ENCODE peak calls at places on chromosomes 2 and 18, in seven cellular contexts. J is K562, Y is SK-N-SH, K is HCT116, X is HepG2, I is H1, U is GM12878. B is an unnamed sample.

GRCh38 chr2:200627110-200627770 is 41.4 kb downstream of the AOX1 start:
- DNase-seq in J (no peak), Y (no peak), K (no peak), X (no peak), I (no peak), U (no peak), B (no peak)

GRCh38 chr2:71564361-71564760 is 111.0 kb downstream of the DYSF start:
- DNase-seq in J (no peak), Y (no peak), K (no peak), X (no peak), I (no peak), U (no peak), B (no peak)

GRCh38 chr18:69648486-69648885 is 247.8 kb downstream of the DOK6 start:
- DNase-seq in J (no peak), Y (no peak), K (no peak), X (peak), I (no peak), U (no peak), B (no peak)

GRCh38 chr18:1593091-1593490 is 688.4 kb downstream of the ADCYAP1 start:
- DNase-seq in J (no peak), Y (no peak), K (no peak), X (no peak), I (no peak), U (no peak), B (no peak)

GRCh38 chr2:174585657-174586056 is 11.9 kb downstream of the WIPF1 start:
- DNase-seq in J (no peak), Y (no peak), K (no peak), X (no peak), I (no peak), U (no peak), B (no peak)

GRCh38 chr2:26679857-26680256 is 12.7 kb upstream of the KCNK3 start:
- DNase-seq in J (no peak), Y (no peak), K (no peak), X (no peak), I (no peak), U (no peak), B (no peak)

GRCh38 chr18:12321331-12321730 is 13.3 kb downstream of the TUBB6 start:
- DNase-seq in J (no peak), Y (no peak), K (no peak), X (no peak), I (no peak), U (no peak), B (no peak)

GRCh38 chr18:79877163-79878091 is 74.0 kb downstream of the SLC66A2 start:
- DNase-seq in J (no peak), Y (peak), K (no peak), X (no peak), I (no peak), U (no peak), B (no peak)

GRCh38 chr2:69770193-69770702 is 28.3 kb downstream of the ANXA4 start:
- DNase-seq in J (peak), Y (no peak), K (peak), X (peak), I (no peak), U (no peak), B (peak)

GRCh38 chr18:29321561-29321960 is 1144.6 kb upstream of the CDH2 start:
- DNase-seq in J (no peak), Y (no peak), K (no peak), X (no peak), I (no peak), U (no peak), B (no peak)

GRCh38 chr18:23784811-23785245 is 95.6 kb downstream of the LAMA3 start:
- DNase-seq in J (no peak), Y (no peak), K (no peak), X (no peak), I (no peak), U (no peak), B (no peak)

GRCh38 chr2:71792926-71793761 is 339.8 kb downstream of the DYSF start:
- DNase-seq in J (no peak), Y (no peak), K (no peak), X (peak), I (no peak), U (no peak), B (no peak)

GRCh38 chr2:8515864-8516533 is 165.9 kb upstream of the ID2 start:
- DNase-seq in J (no peak), Y (no peak), K (no peak), X (no peak), I (no peak), U (peak), B (no peak)

GRCh38 chr2:112075490-112076260 is 20.6 kb downstream of the TMEM87B start:
- DNase-seq in J (no peak), Y (no peak), K (no peak), X (no peak), I (no peak), U (no peak), B (no peak)

GRCh38 chr18:48913201-48913600 is 37.6 kb downstream of the SMAD7 start:
- DNase-seq in J (no peak), Y (no peak), K (no peak), X (no peak), I (no peak), U (no peak), B (no peak)

GRCh38 chr2:219512524-219513216 is 1.6 kb upstream of the ASIC4 start:
- DNase-seq in J (no peak), Y (peak), K (no peak), X (no peak), I (no peak), U (no peak), B (no peak)

GRCh38 chr2:134398300-134398699 is 144.4 kb downstream of the MGAT5 start:
- DNase-seq in J (no peak), Y (no peak), K (no peak), X (no peak), I (no peak), U (no peak), B (no peak)

GRCh38 chr2:30862054-30862651 is 54.9 kb upstream of the CAPN13 start:
- DNase-seq in J (peak), Y (peak), K (peak), X (peak), I (peak), U (no peak), B (peak)

GRCh38 chr18:62634991-62635630 is 80.2 kb upstream of the PHLPP1 start:
- DNase-seq in J (no peak), Y (no peak), K (no peak), X (peak), I (no peak), U (no peak), B (no peak)

GRCh38 chr2:80222644-80223043 is 81.9 kb downstream of the LRRTM1 start:
- DNase-seq in J (no peak), Y (no peak), K (no peak), X (no peak), I (no peak), U (no peak), B (no peak)

GRCh38 chr2:216327447-216327846 is 44.8 kb downstream of the MARCHF4 start:
- DNase-seq in J (no peak), Y (no peak), K (no peak), X (no peak), I (no peak), U (no peak), B (no peak)

GRCh38 chr2:6946722-6947121 is 29.5 kb downstream of the RNF144A start:
- DNase-seq in J (no peak), Y (no peak), K (no peak), X (no peak), I (no peak), U (no peak), B (peak)

GRCh38 chr2:55843096-55843991 is 80.2 kb downstream of the EFEMP1 start:
- DNase-seq in J (no peak), Y (no peak), K (no peak), X (peak), I (no peak), U (no peak), B (peak)

GRCh38 chr2:170461875-170462274 is 253.3 kb upstream of the SP5 start:
- DNase-seq in J (no peak), Y (peak), K (no peak), X (no peak), I (no peak), U (no peak), B (no peak)

GRCh38 chr2:9690252-9690651 is 59.5 kb upstream of the YWHAQ start:
- DNase-seq in J (no peak), Y (no peak), K (no peak), X (no peak), I (no peak), U (no peak), B (no peak)

GRCh38 chr18:32337347-32337746 is 133.3 kb downstream of the GAREM1 start:
- DNase-seq in J (no peak), Y (no peak), K (no peak), X (no peak), I (no peak), U (no peak), B (no peak)

GRCh38 chr18:36329684-36330434 is 32.3 kb downstream of the FHOD3 start:
- DNase-seq in J (no peak), Y (no peak), K (no peak), X (no peak), I (peak), U (no peak), B (no peak)

GRCh38 chr18:3305933-3306332 is 44.0 kb downstream of the MYL12B start:
- DNase-seq in J (no peak), Y (no peak), K (no peak), X (no peak), I (no peak), U (no peak), B (no peak)

GRCh38 chr2:216596986-216597509 is 36.2 kb upstream of the IGFBP2 start:
- DNase-seq in J (no peak), Y (peak), K (no peak), X (no peak), I (no peak), U (no peak), B (no peak)

GRCh38 chr2:12816379-12817306 is 99.9 kb downstream of the TRIB2 start:
- DNase-seq in J (no peak), Y (no peak), K (peak), X (no peak), I (no peak), U (no peak), B (no peak)

GRCh38 chr2:230974096-230974913 is 21.6 kb upstream of the SPATA3 start:
- DNase-seq in J (no peak), Y (no peak), K (no peak), X (no peak), I (no peak), U (peak), B (no peak)

GRCh38 chr18:48129621-48130082 is 199.2 kb upstream of the SMAD2 start:
- DNase-seq in J (no peak), Y (no peak), K (no peak), X (no peak), I (no peak), U (no peak), B (no peak)

GRCh38 chr2:173752152-173752551 is 213.0 kb downstream of the SP3 start:
- DNase-seq in J (no peak), Y (peak), K (peak), X (no peak), I (no peak), U (no peak), B (no peak)

GRCh38 chr18:448116-448515 is 52.4 kb downstream of the COLEC12 start:
- DNase-seq in J (no peak), Y (no peak), K (no peak), X (no peak), I (no peak), U (no peak), B (no peak)

GRCh38 chr2:21928292-21928691 is 804.5 kb downstream of the TDRD15 start:
- DNase-seq in J (no peak), Y (no peak), K (no peak), X (no peak), I (no peak), U (no peak), B (no peak)

GRCh38 chr2:237931205-237931721 is 35.6 kb upstream of the UBE2F start:
- DNase-seq in J (no peak), Y (no peak), K (no peak), X (no peak), I (no peak), U (no peak), B (no peak)

GRCh38 chr18:33838084-33838483 is 260.1 kb downstream of the ASXL3 start:
- DNase-seq in J (no peak), Y (no peak), K (no peak), X (no peak), I (no peak), U (no peak), B (no peak)

GRCh38 chr2:126656311-126657145 is 570 bp downstream of the GYPC start:
- DNase-seq in J (peak), Y (no peak), K (no peak), X (no peak), I (peak), U (no peak), B (no peak)

GRCh38 chr2:177254433-177255226 is 9.9 kb downstream of the NFE2L2 start:
- DNase-seq in J (peak), Y (peak), K (peak), X (peak), I (peak), U (no peak), B (no peak)

GRCh38 chr2:64482765-64483504 is 29.0 kb downstream of the LGALSL start:
- DNase-seq in J (no peak), Y (peak), K (no peak), X (no peak), I (no peak), U (no peak), B (no peak)
- TF ChIP-seq SIN3A in J (no peak), Y (no peak), K (no peak), X (no peak), I (no peak), U (no peak), B (no peak)

GRCh38 chr2:239159476-239159911 is 241.3 kb downstream of the HDAC4 start:
- DNase-seq in J (no peak), Y (no peak), K (no peak), X (no peak), I (no peak), U (no peak), B (no peak)
- TF ChIP-seq SIN3A in J (no peak), Y (no peak), K (no peak), X (no peak), I (no peak), U (no peak), B (no peak)

DNA sequence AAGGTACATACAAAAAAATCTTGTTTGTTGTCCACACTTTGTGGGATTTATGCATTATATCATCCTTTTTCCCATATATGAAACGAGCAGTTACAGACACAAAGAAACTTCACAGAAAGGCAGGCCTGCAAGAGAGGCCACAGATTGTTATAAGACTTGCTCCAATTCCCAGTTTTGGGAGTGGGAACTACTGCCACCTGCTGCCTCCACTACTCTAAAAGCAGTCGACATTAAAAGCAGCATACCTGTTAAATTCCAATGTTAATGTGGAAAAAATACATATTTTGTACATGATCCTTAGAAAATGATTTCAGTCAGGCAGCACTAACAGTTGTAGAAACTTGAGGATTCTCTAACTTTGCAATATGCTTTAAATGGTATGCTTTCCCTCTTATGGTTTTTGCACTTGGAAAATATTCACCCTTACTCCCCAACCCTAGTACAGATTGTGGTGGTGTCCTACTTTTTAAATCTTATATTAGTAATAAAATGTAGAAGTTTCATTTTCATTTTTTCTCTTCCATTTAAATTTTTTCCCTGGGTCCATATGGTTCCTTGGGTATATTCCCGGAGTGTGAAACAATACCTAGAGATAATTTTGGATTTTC is 37.9 kb downstream of the SLC38A11 start:
- DNase-seq in J (no peak), Y (peak), K (peak), X (peak), I (no peak), U (no peak), B (no peak)
- TF ChIP-seq SIN3A in J (no peak), Y (no peak), K (no peak), X (no peak), I (no peak), U (no peak), B (no peak)

GRCh38 chr2:139791330-139791729 is 1011.1 kb upstream of the NXPH2 start:
- DNase-seq in J (no peak), Y (peak), K (no peak), X (no peak), I (no peak), U (no peak), B (no peak)

GRCh38 chr2:139790807-139791206 is 1010.6 kb upstream of the NXPH2 start:
- DNase-seq in J (no peak), Y (no peak), K (peak), X (no peak), I (no peak), U (no peak), B (peak)
- TF ChIP-seq SIN3A in J (no peak), Y (no peak), K (no peak), X (no peak), I (no peak), U (no peak), B (no peak)

DNA sequence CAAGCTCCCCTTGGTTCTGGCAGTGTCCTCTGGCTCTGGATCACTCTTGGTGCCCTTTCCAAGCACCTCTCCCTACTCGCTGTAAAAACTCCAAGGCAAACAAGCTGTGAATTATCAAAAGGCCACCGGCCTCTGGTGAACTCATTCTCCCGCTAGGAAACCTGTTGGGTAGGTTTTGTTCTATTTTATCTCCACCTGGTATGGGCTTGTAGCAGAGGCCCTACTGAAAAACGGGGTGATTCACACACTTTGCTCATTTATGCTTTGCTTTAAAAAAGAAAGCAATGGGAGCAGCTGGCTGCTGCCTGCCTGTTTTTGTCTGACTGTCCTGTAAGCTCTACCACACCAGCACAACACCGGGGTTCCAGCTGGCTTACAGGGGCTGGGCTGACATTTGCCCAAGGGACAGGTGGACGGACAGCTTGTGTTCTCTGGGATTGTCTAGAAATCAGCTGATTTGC is 56.8 kb downstream of the SH3BP4 start:
- DNase-seq in J (no peak), Y (no peak), K (peak), X (peak), I (no peak), U (no peak), B (no peak)
- TF ChIP-seq SIN3A in J (no peak), Y (no peak), K (no peak), X (no peak), I (no peak), U (no peak), B (no peak)

GRCh38 chr2:108305901-108306300 is 17.2 kb downstream of the SULT1C2 start:
- DNase-seq in J (no peak), Y (no peak), K (no peak), X (no peak), I (no peak), U (no peak), B (no peak)
- TF ChIP-seq SIN3A in J (no peak), Y (no peak), K (no peak), X (no peak), I (no peak), U (no peak), B (no peak)

B was measured in Panc1.